ENCODE peak calls at places on chromosomes 11 and 22, in ten cellular contexts. G is HCT116, O is mammary epithelial cell, Q is lower lobe of right lung, A is Peyer's patch, V is HFF-Myc, I is fibroblast of the aortic adventitia, K is ovary, H is A549, Y is fibroblast of lung. L is an unnamed sample.

GRCh38 chr11:79095424-79095823 is 345.4 kb downstream of the TENM4 start:
- DNase-seq in G (no peak), O (no peak), Q (no peak), A (no peak), V (no peak), I (no peak), K (no peak), H (no peak), Y (no peak), L (no peak)

GRCh38 chr11:77196961-77197360 is 68.9 kb downstream of the MYO7A start:
- DNase-seq in G (no peak), O (no peak), Q (peak), A (no peak), V (no peak), I (no peak), K (no peak), H (no peak), Y (no peak), L (no peak)

GRCh38 chr22:37455896-37456295 is 28.6 kb upstream of the ELFN2 start:
- DNase-seq in G (no peak), O (no peak), Q (no peak), A (no peak), V (no peak), I (peak), K (no peak), H (no peak), Y (peak), L (no peak)

GRCh38 chr22:30017375-30017774 is 62.9 kb upstream of the HORMAD2 start:
- DNase-seq in G (no peak), O (no peak), Q (no peak), A (no peak), V (no peak), I (peak), K (no peak), H (no peak), Y (peak), L (no peak)

GRCh38 chr11:73530109-73530508 is 67.8 kb downstream of the FAM168A start:
- DNase-seq in G (no peak), O (no peak), Q (no peak), A (no peak), V (no peak), I (no peak), K (no peak), H (no peak), Y (no peak), L (no peak)

GRCh38 chr22:42432020-42432596 is at the start of gene NFAM1:
- DNase-seq in G (no peak), O (no peak), Q (peak), A (peak), V (no peak), I (no peak), K (no peak), H (no peak), Y (no peak), L (no peak)

GRCh38 chr11:72338741-72339140 is 94.8 kb upstream of the PHOX2A start:
- DNase-seq in G (no peak), O (peak), Q (no peak), A (no peak), V (no peak), I (peak), K (no peak), H (no peak), Y (peak), L (no peak)

GRCh38 chr11:81989093-81989492 is 744.6 kb downstream of the FAM181B start:
- DNase-seq in G (no peak), O (peak), Q (no peak), A (no peak), V (no peak), I (peak), K (no peak), H (no peak), Y (peak), L (no peak)

GRCh38 chr11:11845066-11845465 is 3.3 kb downstream of the USP47 start:
- DNase-seq in G (peak), O (peak), Q (no peak), A (no peak), V (no peak), I (no peak), K (no peak), H (no peak), Y (no peak), L (no peak)

GRCh38 chr11:96119211-96119610 is 195.3 kb upstream of the MTMR2 start:
- DNase-seq in G (no peak), O (no peak), Q (no peak), A (no peak), V (no peak), I (no peak), K (no peak), H (no peak), Y (no peak), L (no peak)

GRCh38 chr22:22884010-22884887 is 3.4 kb upstream of the IGLL5 start:
- DNase-seq in G (peak), O (peak), Q (no peak), A (peak), V (peak), I (peak), K (no peak), H (peak), Y (peak), L (no peak)

GRCh38 chr11:32752001-32752400 is 42.5 kb downstream of the CCDC73 start:
- DNase-seq in G (no peak), O (no peak), Q (no peak), A (no peak), V (no peak), I (no peak), K (no peak), H (no peak), Y (no peak), L (no peak)

GRCh38 chr11:81892770-81893635 is 840.7 kb downstream of the FAM181B start:
- DNase-seq in G (no peak), O (no peak), Q (no peak), A (no peak), V (no peak), I (no peak), K (no peak), H (no peak), Y (no peak), L (no peak)

GRCh38 chr11:73164803-73165542 is 22.9 kb upstream of the FCHSD2 start:
- DNase-seq in G (no peak), O (no peak), Q (no peak), A (no peak), V (no peak), I (no peak), K (no peak), H (no peak), Y (no peak), L (no peak)

GRCh38 chr22:30183861-30184278 is 62.7 kb downstream of the LIF start:
- DNase-seq in G (no peak), O (peak), Q (no peak), A (no peak), V (no peak), I (no peak), K (no peak), H (no peak), Y (peak), L (no peak)

GRCh38 chr11:12140186-12140938 is 30.0 kb downstream of the MICAL2 start:
- DNase-seq in G (no peak), O (no peak), Q (no peak), A (no peak), V (no peak), I (no peak), K (no peak), H (no peak), Y (no peak), L (no peak)

GRCh38 chr11:18974192-18974591 is 35.0 kb upstream of the MRGPRX1 start:
- DNase-seq in G (no peak), O (no peak), Q (no peak), A (no peak), V (no peak), I (no peak), K (no peak), H (no peak), Y (no peak), L (no peak)

GRCh38 chr11:36253238-36253637 is 36.0 kb downstream of the COMMD9 start:
- DNase-seq in G (no peak), O (no peak), Q (no peak), A (no peak), V (no peak), I (no peak), K (no peak), H (no peak), Y (no peak), L (no peak)

GRCh38 chr11:28659716-28660348 is 551.6 kb downstream of the METTL15 start:
- DNase-seq in G (no peak), O (no peak), Q (no peak), A (no peak), V (no peak), I (no peak), K (no peak), H (no peak), Y (no peak), L (no peak)

GRCh38 chr11:117769530-117769929 is 27.5 kb downstream of the DSCAML1 start:
- DNase-seq in G (no peak), O (no peak), Q (no peak), A (no peak), V (no peak), I (no peak), K (no peak), H (no peak), Y (no peak), L (no peak)

GRCh38 chr11:34507156-34507555 is 6.4 kb downstream of the ELF5 start:
- DNase-seq in G (no peak), O (no peak), Q (no peak), A (no peak), V (no peak), I (no peak), K (no peak), H (no peak), Y (no peak), L (no peak)

GRCh38 chr11:46127150-46127638 is 5.9 kb upstream of the PHF21A start:
- DNase-seq in G (peak), O (peak), Q (peak), A (no peak), V (peak), I (peak), K (no peak), H (peak), Y (peak), L (no peak)
- TF ChIP-seq CTCF in G (peak), O (peak), Q (peak), A (no peak), V (peak), I (peak), K (no peak), H (peak), Y (peak), L (peak)

DNA sequence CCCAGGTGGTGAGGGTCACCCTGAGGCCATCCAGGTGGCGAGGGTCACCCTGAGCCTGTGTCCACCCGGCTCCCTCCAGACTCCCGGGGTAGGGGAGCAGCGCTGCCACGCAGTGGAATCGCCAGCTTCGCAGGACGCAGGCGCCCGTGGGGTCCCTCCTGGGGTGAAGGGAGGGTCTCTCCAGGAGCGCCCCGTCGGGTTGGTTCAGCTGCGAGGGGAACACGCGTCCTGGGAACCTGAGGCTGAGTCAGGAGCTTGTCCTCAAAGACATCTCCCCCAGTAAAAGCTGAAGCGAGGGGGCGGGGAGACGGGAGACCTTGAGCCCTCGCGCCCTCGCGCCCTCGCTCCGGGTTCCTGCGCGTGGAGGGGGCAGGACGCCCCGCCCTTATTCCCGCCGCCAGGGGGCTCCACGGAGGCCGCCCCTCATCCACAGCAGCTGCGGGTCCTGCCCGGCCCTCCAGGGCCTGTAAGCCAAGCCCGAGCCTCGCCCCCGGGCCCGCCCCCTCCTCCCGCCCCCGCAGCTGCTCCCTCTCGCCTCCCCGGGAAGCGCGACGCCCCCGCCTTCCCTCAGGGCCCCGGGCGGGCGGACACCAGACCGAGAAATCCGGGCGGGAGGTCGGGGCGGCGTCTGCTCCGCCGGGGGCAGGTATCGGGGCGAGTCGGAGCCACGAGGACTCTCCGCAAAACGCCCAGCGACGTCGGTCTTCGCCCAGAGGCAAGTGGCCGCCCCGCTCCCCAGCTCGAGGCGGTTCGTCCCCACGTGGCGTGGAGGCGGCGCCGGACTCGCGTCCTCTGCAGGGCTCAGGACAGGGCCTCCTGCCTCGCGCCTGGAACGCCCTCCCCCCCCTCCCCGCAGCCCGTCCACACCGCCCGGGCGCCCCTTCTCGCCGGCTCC is 22.8 kb downstream of the PIM3 start:
- DNase-seq in G (no peak), O (no peak), Q (peak), A (no peak), V (no peak), I (no peak), K (peak), H (no peak), Y (no peak), L (no peak)
- H3K4me3 ChIP-seq in G (no peak), O (no peak), Q (peak), A (peak), V (no peak), I (no peak), K (no peak), H (peak), Y (no peak), L (peak)

DNA sequence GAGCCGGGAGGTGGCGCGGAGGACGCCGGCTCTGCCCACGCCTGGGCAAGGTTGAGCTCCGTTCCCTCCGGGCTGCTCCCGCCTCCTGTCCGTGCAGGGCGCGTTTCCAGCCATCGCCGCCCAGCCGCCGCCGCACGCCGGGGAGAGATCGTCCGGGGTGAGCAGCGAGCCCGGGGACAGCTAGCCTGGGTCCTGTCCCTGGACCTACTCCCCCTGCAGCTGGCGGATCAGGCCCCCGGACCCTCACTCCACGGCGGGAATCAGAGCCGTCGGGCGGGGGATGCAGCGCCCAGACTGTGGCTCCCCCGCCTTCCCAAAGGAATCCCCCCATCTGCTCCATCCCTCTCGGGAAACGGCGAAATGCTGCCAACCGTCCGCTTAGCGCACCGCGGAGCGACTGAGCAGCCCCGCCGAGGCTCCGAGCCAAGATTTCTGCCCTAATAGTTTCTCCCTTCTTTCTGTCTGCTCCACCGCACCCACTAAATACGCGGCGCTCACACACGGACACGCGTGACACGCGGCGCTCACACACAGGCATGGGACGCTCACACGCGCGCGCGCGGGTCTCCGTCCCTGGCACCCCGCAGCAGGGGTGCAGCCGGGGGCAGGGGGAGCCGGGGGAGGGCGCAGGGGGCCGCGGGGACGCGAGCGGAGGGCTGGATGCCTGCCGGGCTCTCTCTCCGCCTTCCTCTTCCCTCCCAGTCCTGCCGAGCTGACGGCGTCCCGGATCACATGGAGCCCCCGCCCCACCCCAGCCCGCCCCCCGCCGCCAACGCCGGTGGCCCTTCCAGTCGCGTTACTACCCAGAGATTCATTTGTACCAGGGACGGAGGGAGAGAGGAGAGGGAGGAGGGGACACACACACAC is at the start of gene KCNJ5:
- DNase-seq in G (no peak), O (peak), Q (peak), A (no peak), V (no peak), I (peak), K (peak), H (peak), Y (no peak), L (no peak)
- TF ChIP-seq CTCF in G (no peak), O (no peak), Q (no peak), A (no peak), V (no peak), I (no peak), K (no peak), H (no peak), Y (no peak), L (no peak)

DNA sequence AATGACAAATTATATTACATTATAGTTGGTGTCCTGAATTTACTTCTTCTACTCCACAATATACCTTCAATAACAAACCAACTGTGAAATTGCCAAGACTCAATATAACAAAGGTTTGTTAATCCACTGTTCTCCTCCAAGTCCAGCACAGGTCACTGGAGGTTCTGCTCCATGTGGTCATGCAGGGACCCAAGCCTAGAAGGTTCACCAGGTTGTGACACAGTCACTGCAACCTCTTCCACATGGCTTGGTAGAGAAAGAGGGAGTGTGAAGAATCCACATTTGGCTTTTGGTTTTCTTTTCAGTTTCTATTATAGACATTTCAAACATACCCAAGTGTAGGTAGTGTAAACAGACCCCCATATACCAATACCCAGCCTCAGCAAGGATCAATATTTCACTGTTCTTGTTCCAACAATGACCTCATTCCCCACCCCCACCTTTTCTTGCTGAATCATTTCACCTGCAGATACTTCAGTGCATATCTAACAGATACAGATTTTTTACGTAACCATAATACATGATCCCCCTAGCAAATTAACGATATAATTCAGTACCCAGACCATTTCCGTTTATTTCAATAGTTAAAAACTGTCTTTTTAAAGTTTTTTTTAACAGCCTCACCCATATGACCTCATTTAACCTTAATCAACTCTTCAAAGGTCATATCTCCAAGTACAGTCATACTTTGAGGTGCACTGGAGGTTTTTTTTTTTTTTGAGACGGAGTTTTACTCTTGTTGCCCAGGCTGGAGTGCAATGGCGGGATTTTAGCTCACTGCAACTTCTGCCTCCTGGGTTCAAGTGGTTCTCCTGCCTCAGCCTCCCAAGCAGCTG is 14.1 kb downstream of the FGF19 start:
- DNase-seq in G (no peak), O (no peak), Q (no peak), A (no peak), V (no peak), I (no peak), K (no peak), H (no peak), Y (no peak), L (no peak)
- H3K4me3 ChIP-seq in G (no peak), O (no peak), Q (no peak), A (no peak), V (no peak), I (no peak), K (no peak), H (no peak), Y (no peak), L (no peak)

DNA sequence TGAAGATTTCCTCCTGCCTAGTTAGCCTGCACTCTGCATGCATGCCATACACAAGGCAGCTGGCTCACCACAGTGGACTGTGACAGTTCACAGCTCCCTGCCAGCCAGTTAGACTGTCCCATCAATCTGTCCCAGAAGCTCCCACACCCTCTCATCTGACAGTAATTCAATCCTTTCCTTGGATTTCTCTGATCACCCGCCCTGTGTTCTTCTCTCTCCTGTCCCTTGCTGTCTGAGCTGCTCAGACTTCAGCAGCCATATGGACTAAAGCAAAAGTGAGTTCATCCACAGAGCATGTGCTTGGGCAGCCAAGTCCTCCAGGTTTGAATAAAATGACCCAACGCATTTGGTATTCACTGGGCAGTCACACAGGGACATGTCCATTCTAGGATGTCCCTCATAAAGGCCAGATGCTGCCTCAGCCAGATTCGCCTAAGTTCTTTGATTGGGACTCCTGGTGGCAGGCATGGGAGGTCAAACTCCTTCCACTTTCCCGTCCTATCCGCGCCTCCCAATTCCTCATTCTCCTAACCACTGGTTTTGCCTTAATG is 54.5 kb upstream of the ZBTB44 start:
- DNase-seq in G (no peak), O (no peak), Q (no peak), A (no peak), V (no peak), I (no peak), K (no peak), H (no peak), Y (no peak), L (no peak)
- TF ChIP-seq CTCF in G (no peak), O (peak), Q (no peak), A (no peak), V (no peak), I (no peak), K (no peak), H (no peak), Y (no peak), L (no peak)

GRCh38 chr22:17706451-17706900 is 67.8 kb downstream of the BID start:
- DNase-seq in G (peak), O (peak), Q (no peak), A (no peak), V (peak), I (peak), K (no peak), H (peak), Y (peak), L (peak)
- H3K4me3 ChIP-seq in G (peak), O (peak), Q (peak), A (no peak), V (peak), I (peak), K (peak), H (peak), Y (no peak), L (peak)

GRCh38 chr22:48976556-48977535 is 850.8 kb downstream of the BRD1 start:
- DNase-seq in G (no peak), O (no peak), Q (no peak), A (no peak), V (no peak), I (no peak), K (no peak), H (no peak), Y (no peak), L (no peak)

GRCh38 chr22:48981671-48982070 is 846.0 kb downstream of the BRD1 start:
- DNase-seq in G (no peak), O (no peak), Q (no peak), A (no peak), V (no peak), I (no peak), K (no peak), H (no peak), Y (no peak), L (no peak)

GRCh38 chr22:48980409-48980808 is 847.3 kb downstream of the BRD1 start:
- DNase-seq in G (no peak), O (no peak), Q (no peak), A (no peak), V (no peak), I (no peak), K (no peak), H (no peak), Y (no peak), L (no peak)

GRCh38 chr22:48980918-48981317 is 846.8 kb downstream of the BRD1 start:
- DNase-seq in G (no peak), O (no peak), Q (no peak), A (no peak), V (no peak), I (no peak), K (no peak), H (no peak), Y (no peak), L (no peak)

DNA sequence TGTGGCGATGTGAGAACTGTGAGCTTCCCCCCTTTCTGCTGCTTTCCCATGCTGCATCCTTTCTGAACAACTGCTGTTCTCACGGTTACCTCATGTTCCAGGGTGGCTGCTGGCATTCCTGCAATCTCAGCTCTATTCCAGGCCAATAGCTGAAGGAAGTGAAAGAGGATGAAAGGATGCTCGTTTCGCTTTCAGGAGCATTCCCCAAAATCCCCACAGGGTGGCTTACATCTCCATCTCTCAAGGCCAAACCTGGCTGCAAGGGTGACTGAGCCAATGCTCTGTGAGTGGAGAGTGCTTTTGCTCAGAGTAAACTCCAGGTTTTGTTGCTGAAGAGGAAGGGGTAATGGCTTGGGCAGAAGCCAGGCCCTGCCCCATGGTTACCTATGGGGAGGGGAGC is 848.2 kb downstream of the BRD1 start:
- DNase-seq in G (peak), O (no peak), Q (no peak), A (no peak), V (no peak), I (no peak), K (no peak), H (peak), Y (no peak), L (no peak)
- TF ChIP-seq CTCF in G (peak), O (no peak), Q (no peak), A (no peak), V (no peak), I (no peak), K (no peak), H (no peak), Y (no peak), L (no peak)